ENCODE peak calls at places on chromosomes 2 and 18, in eight cellular contexts. X, S, O, B, Z, L, Q and U are unnamed samples.

GRCh38 chr18:10936211-10937053 is 212.9 kb downstream of the PIEZO2 start:
- DNase-seq in X (no peak), S (no peak), O (no peak), B (no peak), Z (no peak), L (no peak), Q (no peak), U (no peak)

GRCh38 chr2:61715501-61715900 is 138.4 kb downstream of the FAM161A start:
- DNase-seq in X (no peak), S (no peak), O (no peak), B (no peak), Z (no peak), L (no peak), Q (no peak), U (no peak)

GRCh38 chr18:77067315-77068061 is 65.1 kb downstream of the MBP start:
- DNase-seq in X (peak; percentile 69), S (no peak), O (peak; percentile 93), B (no peak), Z (no peak), L (peak; percentile 84), Q (peak; percentile 35), U (peak; percentile 74)

GRCh38 chr2:156778916-156779315 is 342.7 kb downstream of the GPD2 start:
- DNase-seq in X (no peak), S (no peak), O (no peak), B (no peak), Z (no peak), L (no peak), Q (no peak), U (no peak)

GRCh38 chr2:218885981-218886447 is 5.4 kb downstream of the WNT10A start:
- DNase-seq in X (no peak), S (no peak), O (no peak), B (no peak), Z (no peak), L (no peak), Q (no peak), U (no peak)

GRCh38 chr18:27473359-27473758 is 288.3 kb upstream of the CHST9 start:
- DNase-seq in X (no peak), S (no peak), O (no peak), B (no peak), Z (no peak), L (no peak), Q (no peak), U (no peak)

GRCh38 chr2:64021578-64021977 is 2.4 kb upstream of the VPS54 start:
- DNase-seq in X (no peak), S (no peak), O (peak; percentile 48), B (no peak), Z (no peak), L (no peak), Q (no peak), U (no peak)

GRCh38 chr2:237345891-237346640 is 67.9 kb downstream of the COL6A3 start:
- DNase-seq in X (no peak), S (no peak), O (no peak), B (no peak), Z (no peak), L (no peak), Q (no peak), U (no peak)

GRCh38 chr2:234444888-234445287 is 52.0 kb downstream of the ARL4C start:
- DNase-seq in X (no peak), S (no peak), O (no peak), B (no peak), Z (no peak), L (no peak), Q (no peak), U (no peak)

GRCh38 chr2:24345937-24346336 is 14.4 kb downstream of the ITSN2 start:
- DNase-seq in X (no peak), S (no peak), O (no peak), B (no peak), Z (no peak), L (no peak), Q (no peak), U (no peak)

GRCh38 chr2:82731824-82732223 is 1727.3 kb downstream of the SUCLG1 start:
- DNase-seq in X (no peak), S (no peak), O (no peak), B (no peak), Z (no peak), L (no peak), Q (no peak), U (no peak)

GRCh38 chr18:3067213-3068118 is 54.5 kb upstream of the LPIN2 start:
- DNase-seq in X (no peak), S (no peak), O (no peak), B (no peak), Z (no peak), L (no peak), Q (no peak), U (no peak)

GRCh38 chr2:204982303-204982702 is 437.0 kb downstream of the PARD3B start:
- DNase-seq in X (no peak), S (no peak), O (peak; percentile 2), B (no peak), Z (no peak), L (no peak), Q (no peak), U (no peak)

GRCh38 chr2:24083567-24084385 is 858 bp downstream of the TP53I3 start:
- DNase-seq in X (no peak), S (peak; percentile 57), O (peak; percentile 98), B (no peak), Z (no peak), L (no peak), Q (peak; percentile 88), U (peak; percentile 72)

DNA sequence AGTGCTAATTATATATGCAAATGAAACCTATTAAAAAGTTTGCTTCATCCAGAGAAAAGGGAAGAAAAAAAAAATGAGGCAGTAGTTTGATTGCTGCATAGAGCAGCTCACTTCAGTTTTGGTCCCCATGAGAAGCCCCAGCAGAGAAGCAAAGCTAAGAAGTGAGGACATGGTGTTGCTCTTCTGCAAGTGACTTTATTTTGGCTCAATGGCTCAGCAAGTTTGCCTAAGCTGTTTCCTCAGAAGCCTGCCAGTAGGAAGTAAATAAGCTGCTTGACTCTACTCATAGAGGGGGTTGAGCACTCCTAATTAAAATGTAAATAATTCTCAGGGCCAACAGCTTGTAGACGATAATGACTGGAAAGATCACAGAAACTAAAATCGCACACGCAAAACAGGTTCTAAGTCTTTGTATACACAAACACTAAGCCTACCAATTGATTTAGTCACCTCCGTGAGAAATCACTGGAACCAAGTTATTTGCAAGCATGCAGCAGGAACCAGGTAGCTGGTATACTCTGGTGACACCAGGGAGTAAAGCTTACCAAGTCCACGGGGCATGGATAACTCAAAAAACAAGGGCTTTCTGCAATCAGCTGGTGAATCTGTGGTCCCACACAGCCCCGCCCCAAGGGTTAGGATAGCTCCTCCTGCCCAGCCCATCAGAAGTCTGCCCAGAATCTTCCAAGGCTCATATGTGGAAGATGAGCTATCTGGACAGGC is 39.7 kb upstream of the NABP1 start:
- DNase-seq in X (no peak), S (no peak), O (no peak), B (no peak), Z (no peak), L (no peak), Q (peak; percentile 7), U (no peak)
- TF ChIP-seq POLR2A in X (no peak), S (no peak), O (no peak), B (no peak), Z (no peak), L (no peak), Q (no peak), U (no peak)

GRCh38 chr2:46184794-46185583 is 112.2 kb upstream of the EPAS1 start:
- DNase-seq in X (no peak), S (no peak), O (peak; percentile 35), B (no peak), Z (no peak), L (no peak), Q (no peak), U (no peak)

GRCh38 chr2:46181789-46182530 is 115.2 kb upstream of the EPAS1 start:
- DNase-seq in X (no peak), S (no peak), O (no peak), B (no peak), Z (no peak), L (no peak), Q (no peak), U (no peak)

GRCh38 chr2:46188041-46188715 is 109.0 kb upstream of the EPAS1 start:
- DNase-seq in X (no peak), S (no peak), O (no peak), B (no peak), Z (no peak), L (no peak), Q (peak; percentile 43), U (no peak)

GRCh38 chr2:46183426-46183825 is 113.8 kb upstream of the EPAS1 start:
- DNase-seq in X (no peak), S (no peak), O (no peak), B (no peak), Z (no peak), L (no peak), Q (no peak), U (no peak)

DNA sequence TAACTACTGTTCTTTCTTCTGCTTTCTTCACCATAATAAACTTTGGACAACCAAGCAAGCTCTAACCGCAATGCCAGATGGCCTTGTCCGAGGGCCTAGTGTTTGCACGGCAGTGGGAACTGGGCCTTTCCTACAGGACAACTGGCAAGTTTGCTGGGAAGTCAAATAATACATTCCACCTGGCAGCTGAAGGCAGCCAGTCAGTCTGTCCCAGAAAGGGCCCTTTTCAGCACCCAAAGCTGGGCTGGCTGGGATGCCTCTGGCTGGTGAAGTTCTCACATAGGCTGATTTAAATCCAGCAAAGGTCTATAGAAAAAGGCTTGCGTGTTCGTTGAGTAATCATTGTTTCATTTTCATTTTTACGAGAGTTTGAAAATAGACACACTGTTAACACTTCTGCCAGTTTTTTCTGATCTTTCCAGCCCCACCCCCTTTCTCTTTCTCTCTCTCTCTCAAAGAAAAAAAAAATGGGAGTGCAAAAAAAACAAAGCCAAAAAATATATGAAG is 110.0 kb upstream of the EPAS1 start:
- DNase-seq in X (peak; percentile 62), S (no peak), O (no peak), B (no peak), Z (no peak), L (peak; percentile 83), Q (peak; percentile 84), U (peak; percentile 54)
- H3K27ac ChIP-seq in X (peak overlapping the region; percentile 5), S (peak overlapping the region; percentile 87), O (no peak overlapping the region), B (no peak overlapping the region), Z (peak overlapping the region; percentile 83), L (peak overlapping the region; percentile 61), Q (peak overlapping the region; percentile 71), U (peak overlapping the region; percentile 84)

DNA sequence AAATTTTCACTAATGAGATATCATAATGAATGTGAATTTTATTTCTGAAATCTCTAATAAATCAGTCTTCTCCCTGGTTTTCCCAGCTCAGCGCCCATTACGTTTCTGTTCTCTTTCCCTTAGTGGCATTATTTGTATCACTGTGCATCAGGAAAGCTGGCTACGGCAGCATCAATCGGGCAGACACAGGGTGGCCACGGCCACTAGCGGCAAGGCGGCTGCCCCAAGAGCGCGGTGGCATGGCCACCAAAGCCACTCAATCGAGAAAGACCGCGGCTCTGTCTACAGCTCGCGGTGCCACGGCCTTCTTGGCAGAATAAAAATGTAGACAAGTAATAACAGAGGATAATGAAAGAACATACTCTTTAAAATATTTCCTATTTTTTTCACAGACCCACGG is 168.0 kb downstream of the RPIA start:
- DNase-seq in X (no peak), S (no peak), O (no peak), B (no peak), Z (no peak), L (no peak), Q (no peak), U (no peak)
- TF ChIP-seq POLR2A in X (no peak), S (no peak), O (no peak), B (no peak), Z (no peak), L (no peak), Q (no peak), U (no peak)

DNA sequence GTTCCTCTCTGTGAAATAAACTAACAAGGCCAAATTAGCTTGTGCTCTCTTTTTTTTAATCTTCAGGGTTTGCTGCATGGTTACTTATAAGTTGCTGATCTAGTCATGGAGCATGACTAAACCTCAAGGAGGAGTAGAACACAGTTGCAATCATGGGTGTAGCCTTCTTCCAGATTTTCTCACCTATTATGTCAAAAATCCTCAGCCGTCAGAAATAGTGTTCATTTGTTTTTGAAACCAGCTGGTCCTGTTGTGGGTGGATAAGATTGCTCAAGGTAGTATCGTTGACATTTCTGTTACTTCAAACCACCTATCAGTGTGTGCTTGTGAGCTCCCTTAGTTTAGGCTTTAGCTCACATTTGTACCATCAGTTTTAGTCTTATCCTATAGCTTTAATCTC is 11.2 kb downstream of the RELCH start:
- DNase-seq in X (no peak), S (no peak), O (no peak), B (no peak), Z (no peak), L (no peak), Q (no peak), U (no peak)
- H3K27ac ChIP-seq in X (no peak overlapping the region), S (peak overlapping the region; percentile 37), O (no peak overlapping the region), B (no peak overlapping the region), Z (no peak overlapping the region), L (no peak overlapping the region), Q (peak overlapping the region; percentile 12), U (no peak overlapping the region)